ENCODE peak calls at places on chromosomes 7 and 10, in eight cellular contexts. N, K, M, A, X, B, Z and T are unnamed samples.

GRCh38 chr7:142303650-142304049 is 45.8 kb upstream of the PRSS58 start:
- DNase-seq in A (no peak), K (no peak), B (no peak), Z (no peak), M (no peak), X (no peak), N (peak), T (no peak)

GRCh38 chr10:76786673-76787072 is 850.9 kb downstream of the KCNMA1 start:
- DNase-seq in A (no peak), X (no peak), M (no peak), N (no peak), K (no peak), Z (peak), B (no peak), T (no peak)

GRCh38 chr7:141102436-141102835 is 28.6 kb downstream of the TMEM178B start:
- DNase-seq in K (no peak), M (no peak), B (no peak), A (no peak), N (no peak), Z (no peak), X (no peak), T (no peak)

GRCh38 chr7:130290745-130291144 is 2.2 kb upstream of the CPA4 start:
- DNase-seq in B (no peak), X (no peak), Z (peak), N (peak), A (no peak), K (peak), M (peak), T (peak)

GRCh38 chr10:70498970-70499828 is 20.6 kb downstream of the PALD1 start:
- DNase-seq in K (no peak), N (no peak), X (no peak), Z (no peak), B (no peak), A (no peak), M (no peak), T (no peak)

GRCh38 chr10:63710703-63711102 is 189.5 kb downstream of the REEP3 start:
- DNase-seq in X (no peak), M (no peak), Z (no peak), K (no peak), A (no peak), B (no peak), N (no peak), T (no peak)

GRCh38 chr7:24419527-24419926 is 135.5 kb downstream of the NPY start:
- DNase-seq in X (no peak), B (no peak), N (no peak), M (no peak), A (no peak), K (no peak), Z (no peak), T (no peak)

GRCh38 chr7:15707570-15707969 is 21.1 kb upstream of the MEOX2 start:
- DNase-seq in Z (no peak), X (no peak), K (no peak), M (no peak), A (no peak), B (no peak), N (no peak), T (no peak)

GRCh38 chr10:122294006-122294405 is 22.9 kb downstream of the BTBD16 start:
- DNase-seq in K (no peak), Z (peak), X (no peak), N (no peak), B (no peak), M (no peak), A (no peak), T (no peak)

GRCh38 chr10:5014936-5015335 is 11.3 kb upstream of the AKR1C2 start:
- DNase-seq in X (no peak), A (no peak), M (no peak), K (peak), N (no peak), Z (peak), B (no peak), T (peak)

GRCh38 chr10:73593110-73593509 is 2.0 kb upstream of the USP54 start:
- DNase-seq in M (no peak), X (no peak), K (no peak), Z (no peak), N (no peak), A (no peak), B (no peak), T (no peak)

GRCh38 chr7:141663081-141663510 is 38.9 kb downstream of the DENND11 start:
- DNase-seq in X (no peak), M (no peak), B (no peak), N (no peak), Z (no peak), K (peak), A (no peak), T (peak)

GRCh38 chr10:86598151-86598550 is 56.2 kb upstream of the OPN4 start:
- DNase-seq in Z (no peak), K (peak), M (no peak), B (no peak), N (no peak), X (no peak), A (no peak), T (no peak)

GRCh38 chr10:3803295-3803883 is 18.4 kb upstream of the KLF6 start:
- DNase-seq in K (no peak), A (no peak), B (no peak), Z (peak), N (no peak), M (no peak), X (no peak), T (no peak)

GRCh38 chr7:24885716-24886115 is 94.3 kb downstream of the OSBPL3 start:
- DNase-seq in K (no peak), B (no peak), A (no peak), X (no peak), N (no peak), Z (no peak), M (no peak), T (no peak)

GRCh38 chr7:85025312-85025756 is 161.5 kb downstream of the SEMA3D start:
- DNase-seq in K (peak), Z (no peak), M (peak), B (no peak), N (no peak), A (no peak), X (no peak), T (no peak)

GRCh38 chr7:95190515-95190914 is 133.8 kb downstream of the PON1 start:
- DNase-seq in A (no peak), X (peak), N (no peak), B (no peak), M (no peak), K (no peak), Z (peak), T (no peak)
- TF ChIP-seq CTCF in A (no peak), X (peak), N (peak), B (no peak), M (peak), K (peak), Z (peak), T (no peak)

GRCh38 chr7:95867309-95867708 is 95.0 kb downstream of the DYNC1I1 start:
- DNase-seq in X (peak), A (no peak), K (no peak), M (no peak), N (no peak), B (no peak), Z (no peak), T (no peak)

GRCh38 chr7:95863623-95864022 is 91.3 kb downstream of the DYNC1I1 start:
- DNase-seq in X (no peak), A (no peak), K (no peak), Z (peak), M (no peak), N (no peak), B (no peak), T (no peak)

GRCh38 chr7:95861041-95861440 is 88.7 kb downstream of the DYNC1I1 start:
- DNase-seq in Z (peak), B (no peak), X (no peak), M (peak), N (no peak), K (no peak), A (no peak), T (no peak)

GRCh38 chr7:95871078-95871848 is 98.9 kb downstream of the DYNC1I1 start:
- DNase-seq in K (peak), Z (peak), B (no peak), X (peak), M (peak), N (peak), A (peak), T (peak)

GRCh38 chr7:95865716-95866371 is 93.5 kb downstream of the DYNC1I1 start:
- DNase-seq in B (no peak), M (peak), N (peak), X (peak), Z (peak), K (peak), A (no peak), T (no peak)
- TF ChIP-seq CTCF in B (no peak), M (peak), N (peak), X (peak), Z (peak), K (peak), A (peak), T (no peak)

GRCh38 chr7:105229641-105230040 is 159.1 kb downstream of the SRPK2 start:
- DNase-seq in B (no peak), K (no peak), A (no peak), N (no peak), Z (no peak), M (no peak), X (no peak), T (no peak)

GRCh38 chr7:105230486-105230885 is 158.2 kb downstream of the SRPK2 start:
- DNase-seq in M (no peak), X (no peak), Z (no peak), B (no peak), A (no peak), N (no peak), K (no peak), T (no peak)

GRCh38 chr7:105238198-105238765 is 150.4 kb downstream of the SRPK2 start:
- DNase-seq in Z (no peak), A (no peak), X (no peak), N (no peak), K (no peak), B (no peak), M (no peak), T (no peak)

GRCh38 chr7:105234886-105235285 is 153.8 kb downstream of the SRPK2 start:
- DNase-seq in X (no peak), M (no peak), A (no peak), Z (no peak), K (peak), N (no peak), B (no peak), T (no peak)
- TF ChIP-seq CTCF in X (no peak), M (no peak), A (no peak), Z (no peak), K (no peak), N (no peak), B (no peak), T (no peak)

DNA sequence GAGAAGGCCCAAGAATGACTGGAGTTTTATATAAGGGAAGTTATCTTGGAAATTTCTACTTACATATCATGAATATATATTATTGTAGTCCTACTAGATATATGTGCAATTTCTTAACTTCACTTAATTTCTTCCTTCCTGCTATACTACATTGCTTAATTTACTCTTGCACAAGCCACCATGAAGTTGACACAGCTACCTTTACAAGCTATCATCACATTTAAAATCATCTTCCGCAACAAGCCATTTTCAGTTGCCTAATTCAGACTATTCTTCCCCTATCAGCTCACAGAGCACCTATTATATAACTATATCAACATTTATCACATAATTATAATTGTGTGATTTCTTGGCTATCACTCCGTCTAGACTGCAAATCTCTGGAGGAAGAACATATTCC is 418.4 kb downstream of the PARD3 start:
- DNase-seq in A (no peak), Z (no peak), B (no peak), N (no peak), K (no peak), X (no peak), M (no peak), T (no peak)
- TF ChIP-seq CTCF in A (no peak), Z (no peak), B (no peak), N (no peak), K (no peak), X (no peak), M (no peak), T (no peak)

GRCh38 chr7:114977277-114977676 is 55.4 kb downstream of the MDFIC start:
- DNase-seq in N (no peak), Z (no peak), B (no peak), K (no peak), X (peak), M (no peak), A (no peak), T (no peak)
- TF ChIP-seq CTCF in N (no peak), Z (no peak), B (no peak), K (no peak), X (no peak), M (no peak), A (no peak), T (no peak)

GRCh38 chr7:2525931-2526630 is 6.5 kb downstream of the LFNG start:
- DNase-seq in M (peak), A (no peak), K (no peak), B (no peak), N (no peak), X (no peak), Z (no peak), T (no peak)
- TF ChIP-seq CTCF in M (no peak), A (no peak), K (no peak), B (no peak), N (no peak), X (no peak), Z (no peak), T (no peak)

GRCh38 chr10:103710490-103710889 is 144.9 kb downstream of the SH3PXD2A start:
- DNase-seq in K (no peak), B (no peak), M (no peak), X (no peak), N (no peak), A (no peak), Z (no peak), T (no peak)

GRCh38 chr10:103709341-103709920 is 145.9 kb downstream of the SH3PXD2A start:
- DNase-seq in N (peak), K (peak), M (peak), X (no peak), Z (peak), B (no peak), A (no peak), T (no peak)

GRCh38 chr10:103712146-103712545 is 143.2 kb downstream of the SH3PXD2A start:
- DNase-seq in X (no peak), Z (no peak), B (no peak), N (no peak), K (no peak), A (no peak), M (no peak), T (no peak)

GRCh38 chr10:103712898-103713498 is 142.4 kb downstream of the SH3PXD2A start:
- DNase-seq in N (peak), M (peak), B (peak), X (peak), Z (peak), A (peak), K (peak), T (peak)

DNA sequence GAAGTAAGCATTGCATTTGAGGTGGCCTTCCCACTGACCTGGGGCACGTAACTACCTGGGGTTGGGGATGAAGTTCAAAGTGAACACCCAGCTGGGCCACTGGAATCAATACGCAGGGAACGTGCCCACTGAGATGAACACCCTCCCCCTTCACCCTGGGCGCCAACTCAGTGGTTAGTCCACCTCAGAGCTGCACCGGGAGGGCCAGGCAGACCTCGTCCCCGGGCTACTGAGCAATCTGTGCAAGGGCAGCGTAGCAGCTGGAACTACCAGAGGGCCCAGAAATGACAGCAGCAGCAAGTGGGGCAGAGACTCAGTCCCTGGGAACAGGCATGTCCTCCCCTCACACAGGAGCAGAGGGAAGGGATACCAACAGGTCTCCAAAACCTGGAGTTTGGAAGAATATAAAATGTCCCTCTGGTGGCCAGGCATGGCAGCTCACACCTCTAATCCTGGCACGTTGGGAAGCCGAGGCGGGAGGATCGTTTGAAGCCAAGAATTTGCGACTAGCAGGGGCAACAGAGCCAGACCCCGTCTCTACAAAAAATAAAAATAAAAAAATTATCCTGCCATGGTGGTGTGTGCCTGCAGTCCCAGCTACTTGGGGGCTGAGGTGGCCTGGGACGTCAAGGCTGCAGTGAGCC is 143.9 kb downstream of the SH3PXD2A start:
- DNase-seq in B (no peak), K (no peak), A (no peak), X (no peak), M (no peak), Z (no peak), N (no peak), T (no peak)
- TF ChIP-seq CTCF in B (peak), K (peak), A (peak), X (peak), M (no peak), Z (peak), N (peak), T (peak)

DNA sequence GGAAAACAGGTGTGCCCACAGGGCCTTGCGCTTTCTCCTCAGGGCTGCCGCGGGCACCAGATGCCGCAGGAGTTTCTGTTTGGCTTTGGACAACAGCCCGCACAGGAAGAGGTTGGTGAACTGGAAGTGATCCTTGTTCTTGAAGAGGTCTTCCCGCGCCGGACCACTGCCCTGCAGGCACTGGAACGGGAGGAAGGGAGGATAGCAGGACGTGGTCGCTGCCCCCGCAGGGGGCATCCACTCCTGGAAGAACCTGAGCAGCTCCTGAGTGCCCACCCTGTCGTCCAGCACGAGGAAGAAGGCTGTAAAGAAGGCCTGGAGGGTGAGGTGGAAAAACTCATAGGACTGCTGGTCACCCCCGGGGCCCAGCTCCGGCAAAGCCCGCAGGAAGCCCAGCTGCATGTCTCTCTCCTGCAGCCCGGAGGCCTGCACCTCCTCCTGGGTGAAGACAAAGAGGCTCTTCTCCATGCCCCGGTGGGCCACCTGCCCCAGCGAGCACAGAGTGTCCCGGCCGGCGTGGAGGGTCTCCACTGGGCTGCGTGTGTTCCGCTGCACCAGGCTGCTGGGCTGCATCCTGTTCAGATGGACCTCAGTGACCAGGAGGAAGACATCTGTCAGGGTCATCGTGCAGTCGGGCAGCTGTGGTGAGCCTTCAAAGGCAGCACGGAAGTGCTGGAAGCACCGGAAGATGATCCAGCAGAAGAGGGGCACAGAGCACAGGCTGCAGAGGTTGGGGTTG is 26.9 kb downstream of the NOD1 start:
- DNase-seq in X (no peak), Z (no peak), B (no peak), N (no peak), M (no peak), A (no peak), K (no peak), T (no peak)
- TF ChIP-seq CTCF in X (no peak), Z (no peak), B (no peak), N (no peak), M (no peak), A (no peak), K (no peak), T (no peak)